ENCODE peak calls at places on chromosome 5, in five cellular contexts. H, P, X, W and S are unnamed samples.

GRCh38 chr5:125244531-125244930 is 498.1 kb upstream of the ZNF608 start:
- DNase-seq in H (no peak), P (no peak), X (no peak), W (no peak), S (no peak)

GRCh38 chr5:126918624-126918957 is 111.8 kb downstream of the MARCHF3 start:
- DNase-seq in H (no peak), P (no peak), X (no peak), W (no peak), S (no peak)

GRCh38 chr5:149486726-149487635 is 64.3 kb downstream of the CSNK1A1 start:
- DNase-seq in H (peak), P (no peak), X (peak), W (no peak), S (no peak)

GRCh38 chr5:112883192-112883591 is 22.1 kb downstream of the SRP19 start:
- DNase-seq in H (no peak), P (no peak), X (no peak), W (no peak), S (no peak)

GRCh38 chr5:59712836-59713487 is 180.6 kb downstream of the PDE4D start:
- DNase-seq in H (no peak), P (no peak), X (no peak), W (no peak), S (peak)

GRCh38 chr5:112742424-112742823 is 4.7 kb downstream of the APC start:
- DNase-seq in H (peak), P (no peak), X (peak), W (no peak), S (no peak)

GRCh38 chr5:147957906-147958305 is 51.6 kb upstream of the C5orf46 start:
- DNase-seq in H (no peak), P (no peak), X (no peak), W (no peak), S (no peak)

GRCh38 chr5:4440536-4440935 is 699.6 kb upstream of the ADAMTS16 start:
- DNase-seq in H (no peak), P (no peak), X (no peak), W (no peak), S (no peak)

GRCh38 chr5:23268136-23268535 is 239.3 kb upstream of the PRDM9 start:
- DNase-seq in H (no peak), P (no peak), X (no peak), W (no peak), S (no peak)

GRCh38 chr5:137466888-137467287 is 32.2 kb downstream of the SPOCK1 start:
- DNase-seq in H (no peak), P (no peak), X (no peak), W (no peak), S (no peak)

GRCh38 chr5:150517272-150518152 is 9.6 kb downstream of the NDST1 start:
- DNase-seq in H (peak), P (no peak), X (peak), W (no peak), S (no peak)

GRCh38 chr5:86684222-86684621 is 66.5 kb downstream of the COX7C start:
- DNase-seq in H (no peak), P (no peak), X (peak), W (no peak), S (no peak)

GRCh38 chr5:152542741-152543140 is 137.7 kb upstream of the NMUR2 start:
- DNase-seq in H (peak), P (no peak), X (peak), W (no peak), S (no peak)

GRCh38 chr5:127802477-127802865 is 99.3 kb downstream of the CCDC192 start:
- DNase-seq in H (no peak), P (no peak), X (no peak), W (no peak), S (no peak)

GRCh38 chr5:91955610-91956009 is 572.5 kb upstream of the ARRDC3 start:
- DNase-seq in H (no peak), P (no peak), X (peak), W (no peak), S (no peak)

GRCh38 chr5:151123897-151124751 is 33.5 kb downstream of the ANXA6 start:
- DNase-seq in H (no peak), P (peak), X (peak), W (no peak), S (no peak)

GRCh38 chr5:42268630-42269029 is 154.6 kb upstream of the GHR start:
- DNase-seq in H (peak), P (no peak), X (peak), W (no peak), S (peak)

GRCh38 chr5:137022043-137022442 is 477.1 kb downstream of the SPOCK1 start:
- DNase-seq in H (no peak), P (no peak), X (peak), W (no peak), S (no peak)

GRCh38 chr5:849651-850301 is 1.0 kb downstream of the ZDHHC11 start:
- DNase-seq in H (no peak), P (no peak), X (no peak), W (peak), S (no peak)

GRCh38 chr5:139709587-139710369 is 61.6 kb downstream of the CXXC5 start:
- DNase-seq in H (peak), P (peak), X (no peak), W (peak), S (no peak)

GRCh38 chr5:154506049-154506715 is 28.2 kb upstream of the HAND1 start:
- DNase-seq in H (no peak), P (no peak), X (no peak), W (no peak), S (no peak)

GRCh38 chr5:14316471-14316870 is 173.3 kb downstream of the TRIO start:
- DNase-seq in H (no peak), P (no peak), X (no peak), W (no peak), S (no peak)

GRCh38 chr5:1732238-1732880 is 67.3 kb downstream of the MRPL36 start:
- DNase-seq in H (peak), P (no peak), X (no peak), W (peak), S (no peak)

GRCh38 chr5:143693691-143694252 is 118.2 kb upstream of the HMHB1 start:
- DNase-seq in H (no peak), P (no peak), X (no peak), W (no peak), S (no peak)

GRCh38 chr5:100623719-100624118 is 88.5 kb downstream of the FAM174A start:
- DNase-seq in H (peak), P (no peak), X (peak), W (no peak), S (peak)

GRCh38 chr5:157108961-157109360 is at the start of gene HAVCR2:
- DNase-seq in H (no peak), P (peak), X (no peak), W (no peak), S (peak)

GRCh38 chr5:154520861-154521453 is 42.9 kb upstream of the HAND1 start:
- DNase-seq in H (peak), P (no peak), X (no peak), W (no peak), S (no peak)

GRCh38 chr5:81826128-81826527 is 75.2 kb upstream of the SSBP2 start:
- DNase-seq in H (no peak), P (no peak), X (peak), W (no peak), S (no peak)

GRCh38 chr5:7876867-7877266 is 7.9 kb downstream of the MTRR start:
- DNase-seq in H (no peak), P (no peak), X (peak), W (no peak), S (no peak)

GRCh38 chr5:172607213-172607793 is 33.8 kb upstream of the NEURL1B start:
- DNase-seq in H (no peak), P (no peak), X (no peak), W (no peak), S (no peak)

GRCh38 chr5:32708949-32709348 is 2.2 kb upstream of the NPR3 start:
- DNase-seq in H (no peak), P (no peak), X (no peak), W (no peak), S (no peak)

GRCh38 chr5:180286-180918 is 10.9 kb upstream of the LRRC14B start:
- DNase-seq in H (no peak), P (no peak), X (no peak), W (no peak), S (no peak)

GRCh38 chr5:149578896-149579295 is 2.4 kb upstream of the ARHGEF37 start:
- DNase-seq in H (no peak), P (no peak), X (peak), W (no peak), S (no peak)

GRCh38 chr5:134131165-134131564 is 16.7 kb downstream of the TCF7 start:
- DNase-seq in H (no peak), P (peak), X (no peak), W (no peak), S (no peak)

GRCh38 chr5:40779561-40779960 is 18.6 kb downstream of the PRKAA1 start:
- DNase-seq in H (no peak), P (no peak), X (no peak), W (no peak), S (no peak)